ENCODE peak calls at places on chromosomes 1 and 21, in six cellular contexts. Q, H, G, N, U and M are unnamed samples. For H3K9me3, the result is how much of the 10 kb centered on the place peaks cover.

GRCh38 chr21:33042812-33043211 is 17.1 kb downstream of the OLIG2 start:
- DNase-seq in Q (no peak), H (peak), G (no peak), U (no peak), N (no peak), M (no peak)

GRCh38 chr1:87549691-87550090 is 221.0 kb downstream of the LMO4 start:
- DNase-seq in U (no peak), H (no peak), N (no peak), G (no peak), Q (no peak), M (no peak)

GRCh38 chr21:34737115-34737514 is 68.3 kb downstream of the CLIC6 start:
- DNase-seq in Q (no peak), H (no peak), U (no peak), N (no peak), G (no peak), M (no peak)

GRCh38 chr1:186736971-186737685 is 56.9 kb upstream of the PTGS2 start:
- DNase-seq in Q (no peak), H (no peak), U (no peak), G (no peak), N (no peak), M (no peak)

GRCh38 chr1:21217812-21218596 is 41.3 kb upstream of the EIF4G3 start:
- DNase-seq in U (no peak), G (no peak), H (peak), N (peak), Q (no peak), M (peak)

GRCh38 chr1:67652800-67653199 is 32.2 kb upstream of the GADD45A start:
- DNase-seq in Q (no peak), U (no peak), H (no peak), G (peak), N (no peak), M (no peak)

GRCh38 chr1:188140958-188141357 is 1312.2 kb downstream of the PLA2G4A start:
- DNase-seq in H (no peak), U (no peak), N (no peak), G (no peak), Q (no peak), M (no peak)

GRCh38 chr1:207140536-207140935 is 36.5 kb downstream of the C4BPA start:
- DNase-seq in Q (no peak), H (no peak), G (no peak), U (no peak), N (no peak), M (no peak)

GRCh38 chr1:21280011-21280471 is 10.2 kb downstream of the ECE1 start:
- DNase-seq in N (no peak), Q (peak), G (no peak), U (no peak), H (no peak), M (peak)

GRCh38 chr1:171173069-171173468 is 12.0 kb upstream of the FMO2 start:
- DNase-seq in H (no peak), N (no peak), G (no peak), U (no peak), Q (no peak), M (no peak)

GRCh38 chr1:50474859-50475809 is 51.9 kb upstream of the DMRTA2 start:
- DNase-seq in H (no peak), N (no peak), Q (no peak), G (no peak), U (no peak), M (no peak)

GRCh38 chr1:30319765-30320580 is 403.4 kb downstream of the MATN1 start:
- DNase-seq in Q (no peak), N (no peak), H (no peak), G (no peak), U (no peak), M (no peak)

GRCh38 chr1:106678661-106679060 is 377.8 kb upstream of the PRMT6 start:
- DNase-seq in G (no peak), Q (no peak), N (no peak), H (no peak), U (no peak), M (no peak)

GRCh38 chr1:205375816-205376545 is 19.3 kb upstream of the KLHDC8A start:
- DNase-seq in Q (no peak), N (no peak), H (peak), G (peak), U (no peak), M (no peak)

GRCh38 chr21:36730291-36731281 is 31.7 kb downstream of the SIM2 start:
- DNase-seq in U (no peak), Q (no peak), N (no peak), H (no peak), G (no peak), M (no peak)

GRCh38 chr1:223022641-223023473 is 120.2 kb downstream of the TLR5 start:
- DNase-seq in U (no peak), G (no peak), H (peak), Q (peak), N (no peak), M (no peak)

GRCh38 chr1:169475806-169476205 is 9.9 kb downstream of the SLC19A2 start:
- DNase-seq in U (no peak), N (no peak), H (peak), Q (no peak), G (no peak), M (no peak)

GRCh38 chr1:57258616-57259330 is 165.1 kb downstream of the DAB1 start:
- DNase-seq in Q (no peak), U (no peak), N (no peak), G (no peak), H (no peak), M (no peak)

DNA sequence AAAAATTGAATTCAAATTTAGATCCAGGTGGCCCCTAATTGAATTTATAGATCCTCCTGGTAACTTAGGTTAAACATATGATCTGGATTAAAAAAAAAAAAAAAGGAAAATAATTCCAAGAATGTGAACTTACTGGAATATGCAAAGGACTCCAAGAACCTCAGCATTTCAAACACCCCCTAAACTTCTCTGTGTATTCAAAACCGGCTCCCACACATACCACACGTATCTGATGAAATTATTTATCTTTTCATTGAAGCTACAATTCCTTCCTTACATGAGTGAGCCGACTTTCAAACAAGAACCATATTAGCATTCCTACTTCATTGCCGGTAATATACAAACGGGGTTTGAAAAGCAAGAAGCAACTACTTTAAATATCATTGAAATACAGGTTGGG is 61.4 kb upstream of the FMN2 start:
- DNase-seq in Q (no peak), U (no peak), H (no peak), G (no peak), N (no peak), M (no peak)
- H3K9me3 ChIP-seq in Q (under half), U (under half), H (under half), G (under half), N (under half), M (under half)

GRCh38 chr1:241411056-241411775 is 54.2 kb upstream of the RGS7 start:
- DNase-seq in H (no peak), G (no peak), N (no peak), Q (no peak), U (no peak), M (no peak)

GRCh38 chr1:241411776-241412338 is 54.9 kb upstream of the RGS7 start:
- DNase-seq in U (no peak), Q (no peak), H (no peak), N (no peak), G (no peak), M (no peak)

GRCh38 chr1:241412646-241413045 is 55.6 kb upstream of the RGS7 start:
- DNase-seq in Q (no peak), U (no peak), N (no peak), H (no peak), G (no peak), M (no peak)

GRCh38 chr1:241406421-241406820 is 49.4 kb upstream of the RGS7 start:
- DNase-seq in N (no peak), Q (no peak), G (no peak), U (no peak), H (no peak), M (no peak)

DNA sequence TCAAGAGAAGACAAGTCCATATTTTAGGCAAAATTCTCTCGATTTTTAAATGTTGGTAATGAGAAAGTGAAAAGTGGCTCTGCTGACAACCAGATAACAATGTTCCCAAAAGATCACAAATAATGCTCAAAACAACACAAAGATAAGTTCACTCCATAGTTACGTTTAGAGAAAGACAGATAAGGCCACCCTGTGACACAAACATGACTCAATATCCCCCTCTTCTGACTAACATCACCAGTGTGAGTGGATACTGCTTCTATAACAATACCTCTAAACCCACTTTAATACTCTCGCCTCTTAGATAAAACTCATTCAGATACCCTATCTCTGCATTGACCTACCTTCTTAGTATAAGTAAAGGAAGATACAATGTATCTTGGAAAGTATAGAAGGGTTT is 51.2 kb upstream of the RGS7 start:
- DNase-seq in G (no peak), Q (no peak), N (no peak), U (no peak), H (no peak), M (no peak)
- TF ChIP-seq CTCF in G (no peak), Q (no peak), N (no peak), U (no peak), H (peak), M (no peak)

DNA sequence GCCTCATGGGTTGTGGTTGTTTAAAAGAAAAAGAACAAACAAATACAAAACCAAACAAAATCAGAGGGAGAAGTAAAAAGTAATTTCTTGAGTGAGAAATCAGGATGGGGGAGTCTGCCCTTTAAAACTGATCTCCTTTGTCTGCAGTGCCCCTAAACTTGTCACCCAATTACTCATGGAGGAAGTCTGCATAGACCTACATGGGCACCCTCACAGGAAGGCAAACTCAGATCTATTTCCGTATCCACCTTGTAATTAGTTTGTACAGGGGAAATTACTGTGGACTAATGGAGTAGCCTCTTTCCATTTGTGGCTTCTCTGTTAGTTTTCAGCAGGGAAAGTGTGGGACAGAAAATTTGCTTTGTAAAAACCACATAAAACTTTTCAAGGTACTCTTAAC is 600.4 kb downstream of the ADGRL2 start:
- DNase-seq in U (no peak), G (no peak), H (no peak), Q (no peak), N (no peak), M (no peak)
- H3K9me3 ChIP-seq in U (under half), G (under half), H (under half), Q (under half), N (under half), M (under half)

GRCh38 chr1:246532519-246532918 is 25.4 kb upstream of the SMYD3 start:
- DNase-seq in Q (no peak), N (no peak), G (no peak), H (no peak), U (no peak), M (no peak)
- TF ChIP-seq CTCF in Q (no peak), N (peak), G (no peak), H (peak), U (no peak), M (no peak)

GRCh38 chr1:228238007-228238406 is 30.2 kb downstream of the OBSCN start:
- DNase-seq in Q (no peak), N (no peak), G (peak), H (no peak), U (no peak), M (no peak)
- H3K9me3 ChIP-seq in Q (under half), N (half or more), G (under half), H (under half), U (under half), M (under half)

DNA sequence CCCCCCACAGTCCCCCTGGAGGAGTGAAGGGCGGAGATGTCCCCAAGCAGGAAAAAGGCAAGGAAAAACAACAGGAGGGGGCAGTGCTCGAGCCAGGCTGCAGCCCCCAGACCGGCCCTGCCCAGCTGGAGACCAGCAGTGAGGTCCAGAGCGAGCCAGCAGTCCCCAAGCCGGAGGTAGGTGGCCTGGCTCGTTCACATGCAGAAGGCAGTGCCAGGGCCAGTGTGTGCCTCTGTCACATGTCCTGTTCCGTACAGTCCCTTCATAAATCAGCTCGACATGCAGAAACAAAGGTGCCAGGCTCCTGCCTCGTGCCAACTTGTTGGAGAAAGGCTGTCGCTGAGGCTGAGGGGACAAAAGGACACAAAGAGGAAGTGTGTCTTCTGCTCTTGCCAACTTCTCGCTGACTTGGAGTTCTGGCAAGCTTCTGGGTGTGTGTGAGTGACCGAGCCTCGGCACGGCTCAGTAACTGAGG is 24.1 kb upstream of the MPZL1 start:
- DNase-seq in Q (peak), U (no peak), G (no peak), H (no peak), N (no peak), M (no peak)
- TF ChIP-seq CTCF in Q (no peak), U (no peak), G (no peak), H (no peak), N (no peak), M (no peak)

DNA sequence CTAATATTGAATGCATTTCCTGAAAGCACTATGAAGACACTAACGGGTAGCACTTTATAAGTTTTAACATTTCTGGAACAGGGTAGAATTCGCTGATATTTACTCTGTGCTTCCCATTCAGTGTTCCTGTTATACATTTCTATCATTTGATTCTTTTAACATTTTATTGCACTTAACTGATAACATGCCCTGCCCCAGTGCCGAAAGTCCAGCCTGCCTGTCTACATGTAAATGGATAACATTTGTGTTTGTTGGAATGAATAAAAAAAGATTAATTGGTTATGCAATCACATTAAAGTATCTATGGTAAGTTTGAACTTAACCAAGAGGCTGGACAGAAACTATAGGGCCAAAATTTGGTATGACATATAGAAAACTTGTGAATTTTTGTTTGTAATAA is 790.5 kb upstream of the TPTE start:
- DNase-seq in G (peak), N (no peak), Q (no peak), U (no peak), H (no peak), M (no peak)
- H3K9me3 ChIP-seq in G (under half), N (under half), Q (under half), U (under half), H (half or more), M (under half)

DNA sequence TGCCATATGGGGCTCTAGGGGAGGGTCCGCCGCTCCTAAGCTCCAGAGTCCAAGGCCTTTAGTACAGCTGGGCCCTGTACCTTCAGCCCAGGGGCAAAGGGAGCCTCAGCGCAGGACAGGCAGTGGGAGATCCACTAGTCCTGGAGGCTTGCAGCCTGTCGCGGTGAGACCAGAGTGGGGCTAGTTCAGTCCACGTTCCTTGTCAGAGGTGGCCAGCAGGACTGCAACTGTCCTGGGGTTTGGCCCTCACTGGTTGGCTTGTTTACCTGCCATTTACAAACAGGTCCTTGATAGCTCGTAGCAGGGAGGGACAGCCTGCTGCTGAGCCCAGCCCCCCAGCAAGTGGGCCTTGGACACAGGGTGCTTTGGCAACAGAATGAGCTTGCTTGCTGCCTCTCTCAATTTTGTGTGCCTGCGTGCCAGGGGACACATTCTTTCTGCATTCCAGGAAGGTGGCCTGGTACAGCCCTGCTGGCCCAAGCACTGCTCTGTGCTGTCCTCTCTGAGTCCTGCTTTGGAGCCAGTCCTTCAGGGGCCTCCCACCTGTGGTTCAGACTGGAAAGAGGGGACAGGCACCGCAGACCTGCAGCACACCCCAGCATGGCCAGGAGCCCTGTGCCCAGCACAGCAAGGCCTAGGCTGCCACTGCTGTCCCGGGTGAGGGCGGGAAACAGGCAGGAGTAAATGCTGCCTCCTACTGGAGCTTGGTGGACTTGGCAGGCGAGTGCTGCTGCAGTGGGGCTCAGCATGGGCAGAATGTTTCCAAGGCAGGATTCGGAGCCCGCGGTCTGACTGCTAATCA is 15.2 kb downstream of the H6PD start:
- DNase-seq in N (peak), U (no peak), Q (peak), H (peak), G (no peak), M (no peak)
- TF ChIP-seq CTCF in N (peak), U (peak), Q (peak), H (peak), G (peak), M (no peak)

DNA sequence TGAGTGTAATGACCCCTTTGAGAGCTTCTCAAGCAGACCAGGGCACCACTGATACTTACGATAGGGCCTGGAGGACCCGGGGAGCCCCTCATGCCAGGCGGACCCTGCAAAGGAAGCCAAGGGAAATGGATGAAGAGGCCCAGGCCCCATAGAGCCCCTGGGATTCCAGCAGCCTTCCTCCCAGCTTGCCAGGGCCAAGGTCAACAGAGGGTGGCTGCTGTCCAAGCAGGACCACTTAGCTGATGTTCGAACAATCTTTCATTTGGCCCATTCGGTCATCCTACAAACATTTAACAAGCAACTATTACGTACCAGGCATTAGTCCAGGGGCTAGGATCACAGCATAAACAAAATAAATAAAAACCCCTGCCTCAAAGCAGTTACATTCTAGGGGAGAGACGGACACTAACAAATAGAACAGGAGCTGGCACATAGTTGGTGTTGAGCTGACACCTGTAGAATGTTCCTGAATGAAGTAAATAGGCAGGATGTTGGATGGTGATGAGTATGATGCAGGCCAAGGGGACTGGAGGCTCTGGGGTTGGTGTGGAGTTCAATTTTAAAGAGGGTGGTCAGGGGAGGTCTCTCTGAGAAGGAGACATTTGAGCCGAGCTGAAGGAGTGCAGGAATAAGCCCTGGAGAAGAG is 27.0 kb upstream of the PEF1 start:
- DNase-seq in U (no peak), H (no peak), Q (no peak), G (no peak), N (no peak), M (no peak)
- H3K9me3 ChIP-seq in U (under half), H (under half), Q (under half), G (under half), N (under half), M (under half)